ENCODE peak calls at places on chromosomes 7 and 10, in four cellular contexts. I is testis, R is transverse colon, A is thyroid gland. Z is an unnamed sample. For H3K36me3, the result is how much of the 10 kb centered on the place peaks cover.

GRCh38 chr10:62045765-62046521 is 144.4 kb downstream of the ARID5B start:
- DNase-seq in I (no peak), R (no peak), A (no peak), Z (no peak)

GRCh38 chr7:968205-968754 is 7.1 kb downstream of the COX19 start:
- DNase-seq in I (no peak), R (no peak), A (no peak), Z (no peak)

GRCh38 chr7:64880322-64881297 is 22.5 kb upstream of the ZNF273 start:
- DNase-seq in I (no peak), R (no peak), A (no peak), Z (no peak)

GRCh38 chr10:31075434-31075833 is 43.8 kb upstream of the ZNF438 start:
- DNase-seq in I (no peak), R (no peak), A (no peak), Z (no peak)

GRCh38 chr7:66847879-66848810 is 72.9 kb upstream of the TMEM248 start:
- DNase-seq in I (no peak), R (no peak), A (no peak), Z (no peak)

GRCh38 chr10:78909268-78909667 is 159.5 kb upstream of the ZMIZ1 start:
- DNase-seq in I (no peak), R (no peak), A (no peak), Z (no peak)

GRCh38 chr7:49773082-49773938 is at the start of gene VWC2:
- DNase-seq in I (no peak), R (no peak), A (peak), Z (no peak)

GRCh38 chr7:28329616-28330373 is 82.5 kb upstream of the CREB5 start:
- DNase-seq in I (no peak), R (peak), A (no peak), Z (no peak)

GRCh38 chr10:17533731-17534130 is 79.3 kb upstream of the ST8SIA6 start:
- DNase-seq in I (no peak), R (no peak), A (no peak), Z (no peak)

GRCh38 chr7:96499532-96499931 is 177.6 kb upstream of the SLC25A13 start:
- DNase-seq in I (no peak), R (no peak), A (no peak), Z (no peak)

GRCh38 chr7:135645296-135645904 is 16.9 kb upstream of the STMP1 start:
- DNase-seq in I (peak), R (no peak), A (peak), Z (no peak)

GRCh38 chr7:34832020-34832419 is 174.0 kb downstream of the NPSR1 start:
- DNase-seq in I (no peak), R (no peak), A (no peak), Z (no peak)

GRCh38 chr7:138126928-138127327 is 50.7 kb downstream of the AKR1D1 start:
- DNase-seq in I (no peak), R (no peak), A (no peak), Z (no peak)

GRCh38 chr7:120611959-120612358 is 246.0 kb downstream of the TSPAN12 start:
- DNase-seq in I (no peak), R (no peak), A (no peak), Z (no peak)

GRCh38 chr7:64294701-64295420 is 18.9 kb upstream of the ZNF736 start:
- DNase-seq in I (no peak), R (no peak), A (no peak), Z (no peak)

GRCh38 chr7:106755641-106756040 is 94.7 kb upstream of the CCDC71L start:
- DNase-seq in I (no peak), R (no peak), A (no peak), Z (no peak)

GRCh38 chr7:110940756-110941155 is 150.2 kb upstream of the LRRN3 start:
- DNase-seq in I (no peak), R (no peak), A (no peak), Z (no peak)

GRCh38 chr10:121734517-121735137 is 136.4 kb upstream of the FGFR2 start:
- DNase-seq in I (no peak), R (no peak), A (peak), Z (peak)

GRCh38 chr7:45479781-45480180 is 94.4 kb upstream of the ADCY1 start:
- DNase-seq in I (no peak), R (no peak), A (no peak), Z (no peak)

GRCh38 chr7:18552311-18552916 is 56.9 kb downstream of the HDAC9 start:
- DNase-seq in I (no peak), R (no peak), A (no peak), Z (no peak)

GRCh38 chr7:26397326-26397725 is 105.7 kb downstream of the SNX10 start:
- DNase-seq in I (peak), R (no peak), A (no peak), Z (no peak)

GRCh38 chr7:35993113-35993512 is 159.9 kb upstream of the EEPD1 start:
- DNase-seq in I (no peak), R (no peak), A (no peak), Z (no peak)

DNA sequence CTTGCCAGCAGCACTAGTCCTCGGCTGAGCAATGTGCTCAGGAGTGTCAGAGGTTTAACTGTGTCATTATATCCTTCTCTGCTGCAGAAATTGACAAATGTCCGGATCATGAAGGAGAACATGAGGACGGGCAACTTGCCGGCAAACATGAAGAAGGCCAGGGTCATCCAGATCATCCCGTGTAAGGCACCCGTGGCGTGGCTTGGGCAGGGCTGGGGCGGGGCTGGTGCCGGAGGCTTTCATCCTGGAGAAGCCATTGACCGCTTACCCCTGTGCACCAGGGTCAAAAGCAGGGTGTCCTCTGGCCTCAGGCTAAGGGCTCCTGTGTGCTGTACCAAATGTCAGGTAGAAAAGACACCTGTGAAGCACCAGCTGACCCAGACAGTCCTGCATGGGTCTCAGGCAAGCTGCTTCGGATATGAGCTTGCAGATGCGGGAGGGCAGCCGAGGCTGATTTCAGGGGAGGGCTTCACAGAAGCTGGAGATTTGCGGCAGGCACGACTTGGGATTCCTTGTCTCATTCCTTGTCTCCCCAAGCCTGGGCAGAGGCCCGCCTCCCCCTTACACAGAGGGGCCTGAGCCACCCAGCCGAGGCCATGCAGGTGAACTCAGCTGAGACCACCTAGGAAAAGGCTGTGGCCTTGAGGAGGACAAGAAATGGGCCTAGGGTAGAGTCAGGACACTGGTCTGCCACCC is 55.4 kb downstream of the MKI67 start:
- DNase-seq in I (no peak), R (peak), A (no peak), Z (no peak)
- H3K36me3 ChIP-seq in I (under half), R (under half), A (under half), Z (under half)

GRCh38 chr7:100099452-100099851 is 1.7 kb downstream of the MCM7 start:
- DNase-seq in I (no peak), R (no peak), A (no peak), Z (no peak)
- H3K36me3 ChIP-seq in I (under half), R (under half), A (half or more), Z (under half)

DNA sequence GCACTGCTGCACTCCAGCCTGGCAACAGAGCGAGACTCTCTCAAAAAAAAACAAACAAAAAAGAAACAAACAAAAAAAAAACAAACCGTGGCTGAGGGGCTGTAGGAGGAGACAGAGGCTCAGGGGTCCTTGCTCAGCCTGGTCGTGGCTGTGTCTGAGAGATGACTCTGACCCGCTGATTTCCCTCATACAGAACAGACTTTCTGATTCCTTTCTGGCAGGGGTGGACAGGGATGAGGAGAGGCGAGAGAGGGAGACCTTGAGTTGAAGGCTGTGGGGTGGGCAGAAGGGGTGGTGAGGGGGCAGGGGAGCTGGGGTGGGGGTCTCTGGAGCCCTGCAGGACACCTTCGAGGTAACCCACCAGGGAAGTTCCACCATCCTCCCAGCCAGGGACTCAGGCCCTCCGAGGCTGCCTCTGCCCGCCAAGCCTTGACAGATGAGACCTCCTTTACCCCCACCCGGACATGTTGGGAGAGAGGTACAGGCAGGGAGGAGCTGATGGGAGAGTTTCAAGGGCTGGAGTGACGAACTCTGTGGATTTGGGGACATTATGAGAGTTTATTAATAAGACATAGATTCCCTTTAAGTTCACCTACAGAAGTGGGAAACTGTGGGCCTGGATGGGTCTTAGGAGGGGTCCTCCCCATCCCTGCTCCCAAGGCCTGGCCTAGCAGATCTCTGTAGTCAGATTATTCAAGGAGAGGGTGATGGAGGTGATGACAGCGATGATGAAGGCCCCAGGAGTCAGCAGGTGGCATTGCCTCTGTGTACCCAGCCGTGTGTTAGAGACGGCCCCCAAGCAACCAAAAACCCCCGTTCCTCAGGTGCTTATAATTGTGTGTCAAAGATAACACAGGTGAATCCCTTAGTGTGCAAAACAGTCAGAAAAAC is 2.0 kb downstream of the MUC12 start:
- DNase-seq in I (no peak), R (no peak), A (no peak), Z (no peak)
- H3K36me3 ChIP-seq in I (under half), R (under half), A (under half), Z (under half)

GRCh38 chr10:118523775-118524174 is 71.7 kb downstream of the PRLHR start:
- DNase-seq in I (no peak), R (no peak), A (no peak), Z (no peak)
- H3K36me3 ChIP-seq in I (under half), R (under half), A (under half), Z (under half)

DNA sequence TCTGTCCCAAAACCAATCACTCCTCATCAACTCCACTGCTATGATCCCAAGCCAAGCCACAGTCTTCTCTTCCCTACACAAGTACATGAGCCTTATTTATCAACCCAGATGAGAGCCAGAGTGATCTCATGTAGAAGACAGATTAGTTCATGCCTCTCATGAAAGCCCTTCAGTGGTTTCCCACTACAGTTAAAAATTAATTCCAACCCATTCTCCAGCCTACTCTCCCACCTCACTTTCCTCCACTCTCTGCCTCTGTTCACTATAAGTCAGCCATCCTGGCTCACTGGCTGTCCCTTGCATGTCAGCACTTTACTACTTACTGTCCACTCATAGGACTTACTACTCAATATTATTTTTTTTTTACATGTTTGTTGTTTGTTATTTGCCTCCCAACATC is 67.3 kb downstream of the CACUL1 start:
- DNase-seq in I (no peak), R (no peak), A (no peak), Z (no peak)
- H3K36me3 ChIP-seq in I (under half), R (under half), A (under half), Z (under half)

DNA sequence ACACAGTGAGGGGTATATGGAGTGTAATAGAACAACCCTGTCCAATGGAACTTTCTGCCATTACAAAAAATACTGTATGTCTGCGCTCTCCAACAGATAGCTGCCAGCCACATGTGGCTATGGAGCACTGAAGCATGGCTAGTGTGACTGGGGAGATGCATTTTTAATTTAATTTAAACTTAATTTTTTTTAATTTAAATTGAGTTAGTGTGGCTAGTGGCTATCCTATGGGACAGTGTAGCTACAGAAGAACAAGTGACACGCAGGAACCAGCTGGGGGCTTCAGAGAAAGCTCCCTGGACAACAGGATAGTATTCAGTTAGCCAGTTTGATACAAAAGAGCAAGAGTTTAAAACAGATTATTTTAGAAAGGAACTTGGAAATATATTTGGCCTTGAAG is 408.0 kb downstream of the THSD7A start:
- DNase-seq in I (no peak), R (no peak), A (no peak), Z (no peak)
- H3K36me3 ChIP-seq in I (under half), R (under half), A (under half), Z (under half)

GRCh38 chr7:43879477-43879876 is 10.2 kb upstream of the MRPS24 start:
- DNase-seq in I (no peak), R (no peak), A (no peak), Z (no peak)
- H3K36me3 ChIP-seq in I (under half), R (half or more), A (under half), Z (under half)

DNA sequence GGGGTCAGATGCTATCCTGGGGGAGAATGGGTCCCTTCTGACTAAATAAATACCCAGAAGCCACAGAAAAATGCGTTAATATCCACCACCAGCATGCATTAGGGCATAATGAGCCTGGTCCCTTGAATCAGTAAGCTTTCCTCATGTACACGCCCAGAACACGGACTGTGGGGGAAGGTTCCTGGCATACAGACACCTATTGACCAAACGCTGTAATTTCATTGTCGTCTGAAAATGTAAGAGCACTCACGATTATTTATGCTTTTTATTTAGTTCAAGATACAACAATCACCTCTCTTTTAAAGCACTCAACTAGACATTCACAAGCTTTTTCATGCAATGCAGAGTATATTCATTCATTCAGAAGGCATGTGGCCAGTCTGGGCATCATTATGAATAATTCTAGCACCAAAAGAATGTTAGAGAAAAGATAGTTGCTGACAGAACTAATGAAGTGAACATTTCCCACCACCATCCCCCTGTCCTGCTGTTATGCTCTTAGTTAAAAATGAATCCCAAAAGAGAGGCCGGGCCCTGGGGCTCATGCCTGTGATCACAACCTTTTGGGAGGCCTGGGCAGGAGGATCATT is 101.0 kb downstream of the SVIL start:
- DNase-seq in I (no peak), R (no peak), A (no peak), Z (peak)
- H3K36me3 ChIP-seq in I (under half), R (under half), A (under half), Z (under half)

GRCh38 chr10:819326-819725 is 112.2 kb downstream of the LARP4B start:
- DNase-seq in I (no peak), R (no peak), A (no peak), Z (no peak)
- H3K36me3 ChIP-seq in I (under half), R (under half), A (under half), Z (under half)

Z was measured in body of pancreas.